ENCODE peak calls at places on chromosomes 2 and 18, in seven cellular contexts. Y is neuronal stem cell, B is IMR-90, G is mesenchymal stem cell, J is mesendoderm, Q is H1, E is trophoblast cell. I is an unnamed sample.

GRCh38 chr2:173355866-173356508 is 1.3 kb downstream of the CDCA7 start:
- DNase-seq in B (no peak), J (no peak), Y (peak; percentile 3), G (peak; percentile 49), Q (no peak), E (no peak), I (no peak)

GRCh38 chr2:191250400-191250799 is 5.2 kb downstream of the MYO1B start:
- DNase-seq in G (peak; percentile 28), B (peak; percentile 69), J (no peak), Y (no peak), Q (no peak), E (no peak), I (no peak)

GRCh38 chr18:59514193-59514592 is 155.1 kb upstream of the LMAN1 start:
- DNase-seq in Q (no peak), B (peak; percentile 73), J (no peak), Y (no peak), G (peak; percentile 41), E (peak; percentile 8), I (no peak)

GRCh38 chr2:129301431-129301913 is 678.0 kb upstream of the RAB6C start:
- DNase-seq in G (no peak), Q (no peak), E (no peak), J (no peak), Y (no peak), B (no peak), I (no peak)

GRCh38 chr2:61125798-61126197 is 36.2 kb upstream of the C2orf74 start:
- DNase-seq in B (no peak), J (peak; percentile 6), Q (no peak), G (no peak), E (no peak), Y (no peak), I (no peak)

GRCh38 chr18:6249110-6249680 is 165.5 kb downstream of the L3MBTL4 start:
- DNase-seq in Q (no peak), G (no peak), J (no peak), E (no peak), Y (no peak), B (no peak), I (no peak)

GRCh38 chr2:21301871-21302433 is 178.2 kb downstream of the TDRD15 start:
- DNase-seq in Q (no peak), B (no peak), G (no peak), Y (no peak), E (peak; percentile 73), J (no peak), I (no peak)

GRCh38 chr18:6741290-6741689 is 11.8 kb downstream of the ARHGAP28 start:
- DNase-seq in Q (no peak), B (peak; percentile 100), E (peak; percentile 46), J (peak; percentile 86), G (peak; percentile 97), Y (no peak), I (no peak)

GRCh38 chr2:88307817-88308216 is 137.7 kb downstream of the THNSL2 start:
- DNase-seq in Y (no peak), E (peak; percentile 77), G (no peak), B (peak; percentile 0), J (peak; percentile 74), Q (no peak), I (peak; percentile 62)

GRCh38 chr2:8073928-8074327 is 607.9 kb upstream of the ID2 start:
- DNase-seq in B (no peak), E (peak; percentile 43), J (no peak), Y (no peak), Q (no peak), G (no peak), I (no peak)

GRCh38 chr2:8076453-8077284 is 605.2 kb upstream of the ID2 start:
- DNase-seq in Q (no peak), Y (no peak), E (no peak), J (no peak), G (no peak), B (no peak), I (no peak)

GRCh38 chr2:8078760-8079159 is 603.1 kb upstream of the ID2 start:
- DNase-seq in E (no peak), Y (no peak), J (no peak), Q (no peak), G (no peak), B (no peak), I (no peak)

GRCh38 chr2:8067784-8068336 is 614.0 kb upstream of the ID2 start:
- DNase-seq in G (no peak), E (no peak), B (no peak), Q (no peak), Y (no peak), J (no peak), I (no peak)

DNA sequence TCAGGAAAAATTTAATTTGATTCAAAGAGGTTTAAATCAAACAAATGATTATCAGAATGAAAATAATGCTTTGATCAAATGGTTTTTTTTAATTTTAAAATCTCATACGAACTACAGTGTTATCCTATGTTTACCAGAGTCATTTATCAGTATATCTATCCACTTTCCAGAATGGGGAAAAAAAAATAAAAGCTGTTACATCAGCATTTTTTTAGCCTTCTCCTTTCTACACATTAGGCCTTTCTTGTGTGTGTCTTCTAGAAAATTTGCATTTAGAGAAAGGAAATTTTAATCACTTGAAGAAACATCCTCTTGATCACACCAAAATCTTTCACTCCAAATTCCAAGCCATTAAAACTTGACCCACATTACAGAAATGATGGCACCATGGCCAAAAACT is 608.9 kb upstream of the ID2 start:
- DNase-seq in E (no peak), J (no peak), G (no peak), Y (no peak), Q (no peak), B (no peak), I (no peak)
- H2BK120ac ChIP-seq in E (no peak overlapping the region), J (no peak overlapping the region), G (no peak overlapping the region), Y (no peak overlapping the region), Q (no peak overlapping the region), B (no peak overlapping the region), I (no peak overlapping the region)

GRCh38 chr2:149152597-149152996 is 114.1 kb downstream of the LYPD6B start:
- DNase-seq in J (no peak), G (peak; percentile 4), Y (no peak), B (no peak), Q (no peak), E (no peak), I (no peak)

GRCh38 chr2:149158957-149159356 is 120.5 kb downstream of the LYPD6B start:
- DNase-seq in J (no peak), G (no peak), Y (no peak), E (no peak), Q (no peak), B (no peak), I (no peak)

GRCh38 chr2:149160701-149161217 is 122.3 kb downstream of the LYPD6B start:
- DNase-seq in Q (no peak), G (peak; percentile 52), B (no peak), Y (no peak), E (peak; percentile 87), J (peak; percentile 54), I (no peak)

GRCh38 chr2:149155181-149155580 is 116.7 kb downstream of the LYPD6B start:
- DNase-seq in E (peak; percentile 100), J (no peak), Q (no peak), B (no peak), Y (no peak), G (no peak), I (no peak)
- H2BK120ac ChIP-seq in E (no peak overlapping the region), J (no peak overlapping the region), Q (no peak overlapping the region), B (no peak overlapping the region), Y (no peak overlapping the region), G (no peak overlapping the region), I (no peak overlapping the region)

DNA sequence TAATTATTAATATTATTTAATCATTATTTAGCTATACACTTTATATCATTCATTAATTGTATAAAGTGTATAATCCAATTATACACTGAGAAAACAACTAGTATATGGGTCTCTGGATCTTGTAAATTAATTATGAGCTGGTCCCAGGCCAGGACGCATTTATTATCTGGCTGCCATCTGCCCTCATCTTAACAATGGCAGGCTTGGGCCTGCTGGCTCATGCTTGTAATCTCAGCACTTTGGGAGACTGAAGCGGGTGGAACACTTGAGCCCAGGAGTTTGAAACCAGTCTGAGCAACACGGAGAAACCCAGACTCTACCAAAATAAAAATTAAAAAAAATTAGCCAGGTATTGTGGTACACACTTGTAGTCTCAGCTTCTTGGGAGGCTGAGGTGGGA is 502.2 kb upstream of the NRXN1 start:
- DNase-seq in B (no peak), Y (no peak), J (no peak), Q (no peak), E (no peak), G (no peak), I (no peak)
- H2BK120ac ChIP-seq in B (no peak overlapping the region), Y (no peak overlapping the region), J (no peak overlapping the region), Q (no peak overlapping the region), E (no peak overlapping the region), G (no peak overlapping the region), I (no peak overlapping the region)

GRCh38 chr2:211931314-211931713 is 607.3 kb downstream of the ERBB4 start:
- DNase-seq in J (no peak), Q (no peak), B (no peak), G (no peak), E (no peak), Y (no peak), I (no peak)

GRCh38 chr2:211928186-211928585 is 610.4 kb downstream of the ERBB4 start:
- DNase-seq in Y (peak; percentile 5), Q (no peak), E (no peak), G (no peak), B (no peak), J (no peak), I (no peak)

DNA sequence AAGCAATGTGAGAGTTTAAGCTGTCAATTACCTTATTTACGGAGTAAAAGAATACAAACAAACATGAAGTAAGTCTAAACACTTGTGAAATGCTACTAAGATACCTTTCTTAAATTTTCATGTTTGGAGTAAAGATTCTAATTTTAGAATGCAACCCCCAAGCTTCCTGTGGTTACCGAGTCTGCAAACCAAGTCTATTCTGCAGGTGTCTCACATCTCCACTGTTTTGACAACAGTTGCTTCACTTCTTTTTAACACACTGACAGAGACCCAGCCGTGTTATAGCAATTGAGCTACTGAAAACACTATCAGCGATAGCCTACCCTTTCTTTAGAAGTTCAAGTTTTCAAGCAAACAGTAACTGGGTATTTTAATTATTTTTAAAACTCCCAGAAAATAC is 608.3 kb downstream of the ERBB4 start:
- DNase-seq in B (no peak), Y (no peak), J (no peak), G (peak; percentile 51), E (no peak), Q (no peak), I (no peak)
- H2BK120ac ChIP-seq in B (no peak overlapping the region), Y (no peak overlapping the region), J (no peak overlapping the region), G (no peak overlapping the region), E (no peak overlapping the region), Q (no peak overlapping the region), I (no peak overlapping the region)

DNA sequence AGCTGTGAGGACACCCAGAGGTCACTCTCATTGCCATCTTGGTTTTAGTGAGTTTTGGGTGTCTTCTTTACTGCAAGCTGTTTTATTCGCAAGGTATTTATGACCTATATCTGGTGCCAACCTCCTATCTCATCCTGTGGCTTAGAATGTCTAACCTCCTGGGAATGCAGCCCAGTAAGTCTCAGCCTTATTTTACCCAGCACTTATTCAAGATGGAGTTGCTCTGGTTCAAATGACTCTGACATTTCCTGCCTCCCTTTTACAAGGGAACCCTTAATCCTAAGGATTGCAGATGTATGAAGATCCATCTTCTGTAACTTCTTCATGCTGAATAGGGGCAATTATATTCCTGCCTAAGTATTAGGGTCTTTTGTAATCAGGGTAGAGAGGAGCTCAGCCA is 708.0 kb downstream of the TMEM182 start:
- DNase-seq in Y (no peak), G (no peak), B (no peak), E (no peak), J (no peak), Q (no peak), I (no peak)
- H2BK120ac ChIP-seq in Y (no peak overlapping the region), G (no peak overlapping the region), B (no peak overlapping the region), E (no peak overlapping the region), J (no peak overlapping the region), Q (no peak overlapping the region), I (no peak overlapping the region)

I was measured in H9.